ENCODE peak calls at places on chromosomes 4 and X, in six cellular contexts. G is K562, R is HepG2, I is WTC11, F is H1, J is GM12878. W is an unnamed sample.

GRCh38 chrX:134669378-134670098 is 11.3 kb upstream of the PLAC1 start:
- DNase-seq in G (no peak), R (no peak), I (no peak), F (no peak), J (no peak), W (no peak)

GRCh38 chr4:62269918-62270317 is 1069.8 kb downstream of the ADGRL3 start:
- DNase-seq in G (no peak), R (no peak), I (no peak), F (no peak), J (no peak), W (no peak)

GRCh38 chr4:151250706-151251105 is 26.3 kb upstream of the PRSS48 start:
- DNase-seq in G (no peak), R (no peak), I (peak), F (peak), J (no peak), W (peak)

GRCh38 chr4:105767579-105767978 is 59.0 kb downstream of the GSTCD start:
- DNase-seq in G (no peak), R (peak), I (no peak), F (no peak), J (no peak), W (peak)

GRCh38 chr4:188976644-188977115 is 837.4 kb downstream of the TRIML1 start:
- DNase-seq in G (no peak), R (no peak), I (peak), F (peak), J (no peak), W (peak)

GRCh38 chr4:1575418-1576199 is 108.5 kb downstream of the FAM53A start:
- DNase-seq in G (no peak), R (no peak), I (no peak), F (no peak), J (no peak), W (no peak)

GRCh38 chrX:43278440-43278839 is 377.7 kb upstream of the MAOA start:
- DNase-seq in G (no peak), R (no peak), I (no peak), F (no peak), J (no peak), W (no peak)

GRCh38 chr4:27129871-27130277 is 269.2 kb downstream of the STIM2 start:
- DNase-seq in G (no peak), R (no peak), I (no peak), F (no peak), J (no peak), W (no peak)

GRCh38 chrX:102651242-102651967 is at the start of gene GPRASP1:
- DNase-seq in G (no peak), R (no peak), I (peak), F (no peak), J (no peak), W (peak)

GRCh38 chr4:168615294-168615693 is 118.4 kb downstream of the PALLD start:
- DNase-seq in G (no peak), R (no peak), I (no peak), F (no peak), J (no peak), W (no peak)

GRCh38 chrX:24561121-24561520 is 86.0 kb downstream of the PCYT1B start:
- DNase-seq in G (peak), R (no peak), I (no peak), F (no peak), J (no peak), W (peak)

GRCh38 chrX:79161655-79162054 is 17.2 kb downstream of the GPR174 start:
- DNase-seq in G (no peak), R (no peak), I (no peak), F (no peak), J (peak), W (no peak)

GRCh38 chr4:71338846-71339593 is at the start of gene SLC4A4:
- DNase-seq in G (no peak), R (no peak), I (no peak), F (no peak), J (peak), W (no peak)

GRCh38 chrX:124228849-124229248 is 103.6 kb upstream of the TEX13D start:
- DNase-seq in G (no peak), R (no peak), I (no peak), F (no peak), J (no peak), W (peak)

GRCh38 chr4:127212701-127213100 is 420.1 kb upstream of the INTU start:
- DNase-seq in G (no peak), R (no peak), I (no peak), F (no peak), J (no peak), W (no peak)

GRCh38 chr4:38315296-38315695 is 348.7 kb upstream of the KLF3 start:
- DNase-seq in G (no peak), R (no peak), I (no peak), F (no peak), J (no peak), W (no peak)

GRCh38 chr4:19776021-19776459 is 475.7 kb upstream of the SLIT2 start:
- DNase-seq in G (no peak), R (no peak), I (no peak), F (peak), J (no peak), W (no peak)

GRCh38 chr4:30616943-30617646 is 103.1 kb upstream of the PCDH7 start:
- DNase-seq in G (no peak), R (no peak), I (no peak), F (no peak), J (no peak), W (no peak)

GRCh38 chr4:158376441-158376840 is 145.2 kb upstream of the RXFP1 start:
- DNase-seq in G (no peak), R (no peak), I (no peak), F (no peak), J (no peak), W (no peak)

GRCh38 chrX:41559662-41560061 is 112.5 kb downstream of the NYX start:
- DNase-seq in G (peak), R (no peak), I (no peak), F (no peak), J (no peak), W (no peak)

GRCh38 chr4:48027653-48028052 is 11.1 kb downstream of the NIPAL1 start:
- DNase-seq in G (no peak), R (no peak), I (no peak), F (no peak), J (no peak), W (no peak)

GRCh38 chr4:155597281-155597680 is 69.4 kb upstream of the GUCY1A1 start:
- DNase-seq in G (no peak), R (no peak), I (no peak), F (no peak), J (no peak), W (no peak)

GRCh38 chr4:179123079-179123478 is 1680.8 kb upstream of the AGA start:
- DNase-seq in G (no peak), R (no peak), I (no peak), F (no peak), J (no peak), W (no peak)

GRCh38 chrX:129875669-129876068 is 30.3 kb upstream of the UTP14A start:
- DNase-seq in G (no peak), R (no peak), I (no peak), F (no peak), J (no peak), W (no peak)

GRCh38 chrX:45743081-45743533 is 542.4 kb upstream of the DIPK2B start:
- DNase-seq in G (no peak), R (peak), I (peak), F (no peak), J (no peak), W (peak)

DNA sequence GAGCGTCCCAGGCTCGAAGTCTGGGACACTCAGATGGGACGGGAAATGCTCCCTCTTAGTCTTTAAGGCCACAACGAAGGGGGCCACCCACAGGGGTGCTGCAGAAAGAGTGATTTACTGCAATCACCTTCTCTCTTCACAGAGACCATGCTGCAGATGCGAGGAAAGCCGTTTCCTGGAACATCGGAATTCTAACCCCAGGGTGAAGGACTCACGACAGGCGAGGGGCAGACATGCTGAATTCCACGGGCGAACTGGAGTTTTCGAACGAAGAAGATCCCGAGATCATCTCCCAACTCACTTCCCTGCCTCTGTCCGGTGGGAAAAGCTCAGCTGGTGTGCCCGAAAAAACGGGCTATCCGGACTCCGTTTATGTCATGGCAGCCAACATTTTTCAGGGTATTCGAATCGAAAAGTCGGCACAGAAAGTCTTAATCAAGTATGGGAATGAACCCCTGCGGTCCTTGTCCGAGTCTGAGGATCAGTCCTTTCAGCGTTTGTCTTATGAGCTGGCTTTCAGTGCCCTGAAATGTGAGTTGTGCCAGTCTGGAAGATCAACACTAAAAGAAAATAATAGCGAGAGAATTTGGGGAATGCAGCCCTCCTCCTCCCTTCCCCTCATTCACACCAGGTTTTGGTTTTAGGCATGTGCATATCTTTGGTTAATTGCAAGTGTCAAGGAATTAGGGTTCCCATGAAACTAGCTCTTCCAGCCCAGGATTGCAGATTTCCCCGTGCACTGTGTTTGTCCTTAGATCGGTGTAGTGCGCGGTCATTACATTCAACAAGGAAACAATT is 905 bp downstream of the NSUN7 start:
- DNase-seq in G (no peak), R (no peak), I (peak), F (peak), J (no peak), W (peak)
- TF ChIP-seq CREB1 in G (no peak), R (no peak), I (no peak), F (no peak), J (no peak), W (peak)

DNA sequence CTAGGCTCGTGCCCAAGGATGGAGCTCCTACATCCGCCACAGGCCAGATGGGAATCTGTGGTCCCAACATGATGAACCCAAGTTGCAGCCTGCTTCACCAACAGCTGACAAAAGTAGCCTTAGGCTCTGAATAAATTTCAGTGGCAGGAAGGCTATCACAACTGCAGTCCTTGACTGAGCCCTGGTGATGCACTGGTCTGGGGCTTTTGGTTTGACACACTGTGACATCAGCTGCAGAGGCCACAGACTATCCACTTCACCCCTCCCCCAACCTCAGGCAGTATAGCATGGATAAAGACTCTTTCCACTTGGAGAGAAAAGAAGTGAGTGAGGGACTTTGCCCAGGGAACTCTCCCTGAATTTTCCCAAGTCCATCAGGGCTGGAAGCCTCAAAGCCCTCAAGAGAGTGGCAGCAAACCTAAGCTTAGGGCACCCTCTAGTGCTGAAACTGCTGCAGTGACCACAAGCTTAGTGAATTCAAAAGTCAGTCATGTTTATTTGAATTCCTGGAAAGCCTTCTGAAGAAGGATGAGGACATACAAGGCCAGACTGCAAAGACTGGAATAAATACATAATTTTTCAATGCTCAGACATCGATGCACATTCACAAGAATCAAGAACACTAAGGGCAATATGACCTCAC is 135.0 kb upstream of the TENT5D start:
- DNase-seq in G (peak), R (peak), I (peak), F (peak), J (no peak), W (peak)
- TF ChIP-seq CREB1 in G (no peak), R (no peak), I (no peak), F (no peak), J (no peak), W (no peak)

DNA sequence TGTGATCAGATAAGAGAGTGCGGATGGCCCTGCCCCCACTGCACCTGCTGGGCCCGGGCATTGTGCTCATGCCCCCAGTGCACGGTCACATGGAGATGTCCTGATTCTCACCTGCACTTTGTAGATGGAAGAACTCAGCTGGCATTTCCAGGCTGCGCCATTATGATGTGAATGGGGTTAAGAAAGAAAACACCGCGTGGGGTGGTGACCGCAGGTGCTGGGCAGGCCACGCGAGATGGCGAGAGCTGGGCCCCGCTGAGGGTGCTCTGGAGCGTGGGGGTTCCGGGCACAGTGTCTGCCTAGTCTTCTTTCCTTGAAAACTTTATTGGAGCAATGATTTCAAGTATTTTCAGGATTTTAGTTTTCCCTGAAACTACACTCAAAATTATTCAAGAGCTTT is 17.8 kb upstream of the HGFAC start:
- DNase-seq in G (no peak), R (no peak), I (no peak), F (no peak), J (no peak), W (no peak)
- TF ChIP-seq CREB1 in G (no peak), R (no peak), I (no peak), F (no peak), J (no peak), W (no peak)

DNA sequence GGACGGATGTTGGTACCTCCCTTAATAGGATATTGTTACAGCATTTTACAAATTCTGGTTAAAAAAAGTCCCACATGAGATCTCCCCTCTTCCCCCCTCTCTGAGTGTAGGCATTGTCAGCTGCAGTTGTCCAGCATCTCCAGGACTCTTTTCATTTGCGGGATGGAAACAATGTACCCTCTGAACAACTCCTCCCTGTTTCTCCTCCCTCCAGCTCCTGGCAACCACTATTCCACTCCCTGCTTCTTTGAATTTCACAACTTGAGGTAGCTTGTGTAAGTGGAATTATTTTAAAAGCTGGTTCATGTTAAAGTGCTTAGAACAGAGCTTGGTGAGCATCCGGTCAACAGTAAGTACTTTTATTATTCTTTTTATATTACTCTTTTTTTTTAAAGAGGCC is 69.8 kb downstream of the TBL1X start:
- DNase-seq in G (no peak), R (peak), I (no peak), F (no peak), J (no peak), W (no peak)
- TF ChIP-seq CREB1 in G (no peak), R (no peak), I (no peak), F (no peak), J (no peak), W (no peak)

GRCh38 chr4:87012265-87012953 is 77.6 kb downstream of the AFF1 start:
- DNase-seq in G (no peak), R (peak), I (no peak), F (no peak), J (peak), W (no peak)

GRCh38 chr4:87009095-87009648 is 74.4 kb downstream of the AFF1 start:
- DNase-seq in G (no peak), R (no peak), I (no peak), F (no peak), J (no peak), W (no peak)

GRCh38 chr4:87014284-87014782 is 79.5 kb downstream of the AFF1 start:
- DNase-seq in G (no peak), R (no peak), I (no peak), F (no peak), J (no peak), W (no peak)

GRCh38 chr4:87010192-87010591 is 75.4 kb downstream of the AFF1 start:
- DNase-seq in G (no peak), R (no peak), I (no peak), F (no peak), J (no peak), W (no peak)

DNA sequence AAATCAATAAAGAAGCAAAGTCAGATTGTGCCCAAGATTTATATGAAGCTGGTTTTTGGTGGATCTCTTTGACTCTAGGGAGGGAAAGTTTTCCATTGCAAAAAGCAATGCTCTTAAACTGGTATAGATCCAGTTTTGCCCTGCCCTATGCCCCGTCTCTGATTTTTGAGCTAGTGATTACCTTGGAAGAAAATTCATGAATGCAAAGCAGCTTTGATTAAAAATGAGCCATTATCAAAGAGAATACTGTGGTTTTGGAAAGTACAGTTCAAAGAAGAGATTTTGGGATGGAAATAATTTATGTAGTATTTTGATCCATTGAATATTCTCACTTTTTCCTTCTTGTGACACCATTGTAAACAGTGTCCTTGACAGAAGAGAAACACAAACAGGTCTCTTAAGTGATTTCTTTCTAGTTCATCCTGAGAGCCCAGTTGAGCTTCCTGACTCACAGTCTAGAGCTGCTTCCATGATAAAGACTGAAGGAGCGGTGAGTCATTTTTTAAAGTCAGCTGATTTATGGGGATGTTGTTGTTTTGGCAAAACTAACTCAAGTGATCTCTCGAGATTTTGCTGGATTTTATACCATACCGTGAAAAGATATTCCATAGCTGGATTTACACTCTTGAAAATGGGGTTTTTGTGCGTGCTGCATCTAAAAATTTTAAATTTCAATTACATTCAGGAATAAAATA is 76.7 kb downstream of the AFF1 start:
- DNase-seq in G (peak), R (no peak), I (no peak), F (no peak), J (no peak), W (peak)
- TF ChIP-seq CREB1 in G (no peak), R (no peak), I (no peak), F (no peak), J (no peak), W (no peak)

DNA sequence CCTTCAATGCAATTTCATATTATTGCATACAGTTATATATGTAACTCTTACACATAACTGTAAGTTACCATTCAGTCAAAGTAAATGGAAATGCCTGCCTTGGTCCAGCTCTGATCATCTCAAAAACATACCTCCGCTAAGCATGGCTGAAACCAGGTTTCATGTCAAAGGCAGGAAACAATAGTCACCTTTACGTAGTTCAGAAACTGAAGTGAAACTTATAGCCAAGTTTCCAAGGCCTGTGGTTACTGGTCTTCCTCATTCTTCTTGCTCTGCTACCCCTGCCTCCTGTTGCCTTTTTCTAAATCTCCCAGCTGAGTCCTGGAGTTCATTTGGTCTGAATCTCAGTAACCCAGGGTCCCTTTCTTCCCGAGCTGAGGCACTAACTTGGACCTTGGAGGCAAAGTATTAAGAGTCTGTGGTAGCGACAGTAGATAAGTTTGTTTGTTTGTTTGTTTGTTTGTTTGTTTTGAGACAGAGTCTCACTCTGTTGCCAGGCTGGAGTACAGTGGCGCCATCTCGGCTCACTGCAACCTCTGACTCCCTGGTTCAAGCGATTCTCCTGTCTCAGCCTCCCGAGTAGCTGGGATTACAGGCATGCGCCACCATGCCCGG is 30.8 kb downstream of the DAPP1 start:
- DNase-seq in G (no peak), R (no peak), I (no peak), F (no peak), J (peak), W (no peak)
- TF ChIP-seq CREB1 in G (no peak), R (no peak), I (no peak), F (no peak), J (peak), W (no peak)

GRCh38 chr4:148151797-148152196 is 290.4 kb downstream of the NR3C2 start:
- DNase-seq in G (no peak), R (no peak), I (no peak), F (no peak), J (no peak), W (no peak)
- TF ChIP-seq CREB1 in G (no peak), R (no peak), I (no peak), F (no peak), J (no peak), W (no peak)

GRCh38 chr4:177391287-177391686 is 51.0 kb downstream of the AGA start:
- DNase-seq in G (no peak), R (no peak), I (no peak), F (no peak), J (no peak), W (no peak)

GRCh38 chr4:177393236-177393635 is 49.0 kb downstream of the AGA start:
- DNase-seq in G (no peak), R (no peak), I (no peak), F (no peak), J (no peak), W (no peak)

GRCh38 chr4:177391953-177392352 is 50.3 kb downstream of the AGA start:
- DNase-seq in G (no peak), R (peak), I (no peak), F (no peak), J (no peak), W (no peak)

GRCh38 chr4:177400030-177400429 is 42.2 kb downstream of the AGA start:
- DNase-seq in G (no peak), R (no peak), I (no peak), F (no peak), J (no peak), W (no peak)

GRCh38 chr4:177396352-177396751 is 45.9 kb downstream of the AGA start:
- DNase-seq in G (no peak), R (no peak), I (no peak), F (no peak), J (no peak), W (no peak)
- TF ChIP-seq CREB1 in G (no peak), R (no peak), I (no peak), F (no peak), J (no peak), W (no peak)

GRCh38 chr4:139416073-139416673 is 37.7 kb upstream of the RAB33B start:
- DNase-seq in G (peak), R (peak), I (no peak), F (no peak), J (no peak), W (peak)
- TF ChIP-seq CREB1 in G (no peak), R (no peak), I (no peak), F (no peak), J (no peak), W (no peak)

W was measured in GM23338.